ENCODE peak calls at places on chromosomes 11 and 22, in ten cellular contexts. E is GM12892, C is hepatocyte, O is substantia nigra, K is iPS DF 19.7, X is AG08396, D is DMS153, T is small intestine, A is HAP-1, M is fibroblast of the aortic adventitia. P is an unnamed sample.

GRCh38 chr11:119249671-119250010 is 43.5 kb downstream of the CBL start:
- DNase-seq in E (no peak), C (no peak), O (no peak), K (no peak), X (no peak), D (no peak), T (no peak), A (no peak), M (no peak), P (no peak)

GRCh38 chr11:12224537-12224893 is 114.1 kb downstream of the MICAL2 start:
- DNase-seq in E (peak), C (no peak), O (no peak), K (no peak), X (peak), D (peak), T (peak), A (no peak), M (peak), P (peak)

GRCh38 chr11:47004595-47005033 is 68.1 kb downstream of the CSTPP1 start:
- DNase-seq in E (no peak), C (peak), O (peak), K (no peak), X (peak), D (peak), T (peak), A (no peak), M (peak), P (peak)

GRCh38 chr22:37192741-37193140 is 4.7 kb upstream of the C1QTNF6 start:
- DNase-seq in E (no peak), C (no peak), O (no peak), K (no peak), X (no peak), D (no peak), T (no peak), A (no peak), M (no peak), P (no peak)

GRCh38 chr11:16204261-16204660 is 152.1 kb downstream of the SOX6 start:
- DNase-seq in E (no peak), C (no peak), O (no peak), K (no peak), X (no peak), D (no peak), T (no peak), A (no peak), M (no peak), P (no peak)

GRCh38 chr11:65260756-65261590 is 789 bp upstream of the POLA2 start:
- DNase-seq in E (no peak), C (peak), O (no peak), K (no peak), X (peak), D (no peak), T (no peak), A (no peak), M (no peak), P (no peak)

GRCh38 chr11:66904055-66904454 is 47.2 kb downstream of the LRFN4 start:
- DNase-seq in E (no peak), C (peak), O (no peak), K (no peak), X (no peak), D (no peak), T (peak), A (no peak), M (peak), P (no peak)

GRCh38 chr11:45079075-45079444 is 67.4 kb upstream of the PRDM11 start:
- DNase-seq in E (no peak), C (no peak), O (no peak), K (no peak), X (no peak), D (no peak), T (no peak), A (no peak), M (no peak), P (no peak)

GRCh38 chr11:44006882-44007495 is 40.8 kb upstream of the ACCSL start:
- DNase-seq in E (no peak), C (no peak), O (no peak), K (no peak), X (no peak), D (no peak), T (no peak), A (no peak), M (no peak), P (no peak)

GRCh38 chr22:38218661-38219331 is 17.0 kb downstream of the MAFF start:
- DNase-seq in E (no peak), C (peak), O (no peak), K (no peak), X (peak), D (no peak), T (peak), A (no peak), M (peak), P (no peak)

GRCh38 chr11:75265851-75266531 is 25.4 kb downstream of the TPBGL start:
- DNase-seq in E (no peak), C (peak), O (no peak), K (no peak), X (no peak), D (no peak), T (no peak), A (no peak), M (peak), P (peak)

GRCh38 chr11:64334764-64335741 is 5.0 kb upstream of the CCDC88B start:
- DNase-seq in E (peak), C (peak), O (no peak), K (no peak), X (peak), D (peak), T (peak), A (no peak), M (peak), P (no peak)

GRCh38 chr11:35082322-35083180 is 56.4 kb upstream of the CD44 start:
- DNase-seq in E (peak), C (peak), O (no peak), K (peak), X (peak), D (no peak), T (peak), A (no peak), M (peak), P (peak)

GRCh38 chr22:20843501-20843900 is 15.1 kb downstream of the PI4KA start:
- DNase-seq in E (no peak), C (no peak), O (no peak), K (no peak), X (no peak), D (no peak), T (peak), A (no peak), M (no peak), P (no peak)

GRCh38 chr11:70824590-70825300 is 426.4 kb downstream of the CTTN start:
- DNase-seq in E (no peak), C (no peak), O (no peak), K (no peak), X (peak), D (no peak), T (no peak), A (no peak), M (no peak), P (no peak)

GRCh38 chr11:110092577-110093406 is at the start of gene ZC3H12C:
- DNase-seq in E (peak), C (peak), O (no peak), K (peak), X (peak), D (peak), T (peak), A (peak), M (peak), P (peak)

GRCh38 chr22:46848227-46848626 is 85.8 kb downstream of the TBC1D22A start:
- DNase-seq in E (no peak), C (no peak), O (no peak), K (no peak), X (peak), D (no peak), T (no peak), A (no peak), M (no peak), P (no peak)

GRCh38 chr11:63874511-63874910 is 35.6 kb downstream of the MARK2 start:
- DNase-seq in E (no peak), C (peak), O (no peak), K (no peak), X (no peak), D (no peak), T (no peak), A (no peak), M (no peak), P (no peak)

GRCh38 chr11:45371251-45371749 is 85.2 kb upstream of the SYT13 start:
- DNase-seq in E (peak), C (peak), O (peak), K (peak), X (peak), D (peak), T (peak), A (peak), M (peak), P (peak)

GRCh38 chr11:26231252-26231661 is 100.7 kb upstream of the ANO3 start:
- DNase-seq in E (no peak), C (no peak), O (no peak), K (no peak), X (peak), D (no peak), T (no peak), A (no peak), M (peak), P (no peak)

GRCh38 chr11:128399186-128399585 is 188.2 kb downstream of the ETS1 start:
- DNase-seq in E (no peak), C (peak), O (no peak), K (no peak), X (peak), D (peak), T (no peak), A (no peak), M (peak), P (no peak)

GRCh38 chr11:2762451-2762850 is 62.7 kb upstream of the KCNQ1OT1 start:
- DNase-seq in E (no peak), C (no peak), O (no peak), K (no peak), X (no peak), D (no peak), T (no peak), A (no peak), M (no peak), P (no peak)

GRCh38 chr11:46381046-46381835 is at the start of gene MDK:
- DNase-seq in E (no peak), C (peak), O (no peak), K (no peak), X (peak), D (no peak), T (no peak), A (peak), M (no peak), P (no peak)

GRCh38 chr11:30811226-30811625 is 225.1 kb upstream of the MPPED2 start:
- DNase-seq in E (no peak), C (no peak), O (no peak), K (no peak), X (no peak), D (no peak), T (no peak), A (no peak), M (no peak), P (no peak)

GRCh38 chr11:48052183-48053040 is 72.1 kb downstream of the PTPRJ start:
- DNase-seq in E (no peak), C (peak), O (no peak), K (peak), X (peak), D (no peak), T (peak), A (no peak), M (peak), P (no peak)

GRCh38 chr11:65053826-65054503 is 4.4 kb downstream of the NAALADL1 start:
- DNase-seq in E (no peak), C (no peak), O (no peak), K (no peak), X (no peak), D (no peak), T (peak), A (no peak), M (no peak), P (no peak)

GRCh38 chr22:27041745-27042144 is 384.4 kb downstream of the MIAT start:
- DNase-seq in E (no peak), C (no peak), O (no peak), K (no peak), X (no peak), D (no peak), T (no peak), A (no peak), M (no peak), P (no peak)

GRCh38 chr11:100602716-100603115 is 84.4 kb upstream of the ARHGAP42 start:
- DNase-seq in E (no peak), C (no peak), O (no peak), K (no peak), X (no peak), D (no peak), T (no peak), A (no peak), M (peak), P (no peak)

GRCh38 chr11:33634291-33634834 is 66.3 kb downstream of the C11orf91 start:
- DNase-seq in E (no peak), C (no peak), O (no peak), K (no peak), X (no peak), D (no peak), T (no peak), A (no peak), M (peak), P (no peak)

GRCh38 chr11:105618343-105618955 is 8.6 kb downstream of the GRIA4 start:
- DNase-seq in E (no peak), C (no peak), O (no peak), K (no peak), X (no peak), D (no peak), T (no peak), A (no peak), M (no peak), P (no peak)